ENCODE peak calls at places on chromosomes 2 and 18, in seven cellular contexts. C, E, I, F, N, U and M are unnamed samples.

GRCh38 chr2:675460-675859 is 1.7 kb downstream of the TMEM18 start:
- DNase-seq in U (no peak), N (no peak), I (no peak), F (peak), E (no peak), C (no peak), M (no peak)

GRCh38 chr2:105592288-105592687 is 152.4 kb upstream of the NCK2 start:
- DNase-seq in E (no peak), N (no peak), U (no peak), F (no peak), I (no peak), C (no peak), M (no peak)

GRCh38 chr2:8230466-8230865 is 451.4 kb upstream of the ID2 start:
- DNase-seq in I (no peak), N (no peak), U (no peak), E (no peak), F (no peak), C (no peak), M (no peak)

GRCh38 chr2:42967959-42968674 is 175.7 kb upstream of the HAAO start:
- DNase-seq in C (no peak), F (peak), U (peak), N (no peak), E (no peak), I (peak), M (no peak)

GRCh38 chr2:224520064-224520463 is 65.1 kb downstream of the CUL3 start:
- DNase-seq in C (no peak), N (no peak), F (peak), U (no peak), I (no peak), E (no peak), M (peak)

GRCh38 chr2:20582600-20583221 is 68.2 kb downstream of the HS1BP3 start:
- DNase-seq in C (no peak), E (no peak), N (no peak), I (no peak), U (no peak), F (no peak), M (no peak)

GRCh38 chr2:64214281-64215115 is 70.3 kb upstream of the PELI1 start:
- DNase-seq in E (no peak), N (no peak), U (no peak), C (no peak), F (no peak), I (no peak), M (no peak)

GRCh38 chr18:1014496-1014895 is 109.8 kb downstream of the ADCYAP1 start:
- DNase-seq in U (no peak), I (no peak), F (no peak), C (no peak), N (no peak), E (no peak), M (no peak)

GRCh38 chr18:46399276-46399675 is 257.7 kb downstream of the LOXHD1 start:
- DNase-seq in C (no peak), E (no peak), N (no peak), F (no peak), I (no peak), U (no peak), M (no peak)

GRCh38 chr2:937530-937929 is 13.1 kb upstream of the SNTG2 start:
- DNase-seq in E (no peak), N (peak), C (no peak), I (no peak), U (no peak), F (no peak), M (no peak)

GRCh38 chr2:177312562-177312961 is 48.0 kb upstream of the NFE2L2 start:
- DNase-seq in E (no peak), I (no peak), F (no peak), N (no peak), U (no peak), C (no peak), M (no peak)

GRCh38 chr2:58634653-58635347 is 393.7 kb upstream of the FANCL start:
- DNase-seq in U (no peak), N (no peak), I (no peak), C (no peak), F (no peak), E (no peak), M (no peak)

GRCh38 chr2:204360218-204361007 is 184.9 kb upstream of the PARD3B start:
- DNase-seq in N (no peak), I (no peak), F (no peak), E (no peak), U (no peak), C (no peak), M (no peak)

GRCh38 chr18:6004119-6004518 is 108.8 kb upstream of the TMEM200C start:
- DNase-seq in U (no peak), C (no peak), N (no peak), E (no peak), I (no peak), F (no peak), M (no peak)

GRCh38 chr2:60530228-60530627 is 23.2 kb downstream of the BCL11A start:
- DNase-seq in N (no peak), E (no peak), F (no peak), C (no peak), I (no peak), U (peak), M (no peak)

GRCh38 chr2:129757366-129757914 is 222.0 kb upstream of the RAB6C start:
- DNase-seq in N (no peak), U (no peak), C (no peak), I (no peak), E (no peak), F (no peak), M (no peak)

GRCh38 chr2:157747695-157748370 is 119.2 kb upstream of the ACVR1C start:
- DNase-seq in F (peak), I (no peak), U (peak), N (no peak), C (no peak), E (no peak), M (no peak)

GRCh38 chr18:46718501-46719341 is 38.1 kb downstream of the ST8SIA5 start:
- DNase-seq in N (no peak), E (no peak), F (peak), I (no peak), C (no peak), U (no peak), M (no peak)

GRCh38 chr2:232473467-232473890 is 14.2 kb downstream of the ECEL1 start:
- DNase-seq in I (no peak), F (no peak), E (no peak), U (peak), C (no peak), N (no peak), M (no peak)

GRCh38 chr2:23241611-23242245 is 143.3 kb upstream of the KLHL29 start:
- DNase-seq in C (no peak), U (no peak), I (no peak), N (peak), F (no peak), E (no peak), M (no peak)

GRCh38 chr18:72819050-72819449 is 48.7 kb downstream of the NETO1 start:
- DNase-seq in F (no peak), E (no peak), I (no peak), U (no peak), C (no peak), N (no peak), M (no peak)
- TF ChIP-seq USF2 in F (no peak), E (no peak), I (no peak), U (no peak), C (no peak), N (no peak), M (no peak)

GRCh38 chr2:236574424-236575145 is 5.0 kb downstream of the ACKR3 start:
- DNase-seq in C (no peak), F (no peak), I (no peak), N (no peak), E (no peak), U (no peak), M (no peak)

GRCh38 chr2:236573066-236573929 is 3.7 kb downstream of the ACKR3 start:
- DNase-seq in I (no peak), U (no peak), C (no peak), E (no peak), N (no peak), F (no peak), M (no peak)

GRCh38 chr2:236571161-236571560 is 1.5 kb downstream of the ACKR3 start:
- DNase-seq in N (no peak), U (no peak), I (no peak), F (no peak), C (no peak), E (no peak), M (no peak)

GRCh38 chr2:236574000-236574399 is 4.4 kb downstream of the ACKR3 start:
- DNase-seq in I (no peak), U (no peak), F (no peak), N (no peak), C (no peak), E (no peak), M (no peak)

DNA sequence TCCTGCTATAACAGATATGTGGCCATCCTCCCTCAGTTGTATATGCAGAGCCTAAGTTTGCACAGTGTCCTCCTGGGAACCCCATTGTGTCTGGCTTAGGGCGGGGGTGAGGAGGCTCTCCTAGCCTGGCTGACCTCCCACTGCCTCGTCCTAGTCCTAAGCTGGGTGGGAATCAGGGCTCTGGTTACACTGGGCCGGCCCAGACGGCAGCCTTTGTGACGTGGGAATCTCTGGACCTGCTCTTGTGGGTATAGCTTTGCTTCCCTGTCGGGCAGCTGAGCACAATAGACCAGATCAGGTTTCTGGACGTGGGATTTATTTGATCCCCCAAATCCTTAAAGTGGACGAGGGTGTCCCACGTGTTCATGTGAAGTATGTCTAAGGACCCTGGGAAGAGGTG is 2.9 kb downstream of the ACKR3 start:
- DNase-seq in U (no peak), F (no peak), I (no peak), N (no peak), E (no peak), C (no peak), M (no peak)
- TF ChIP-seq USF2 in U (no peak), F (no peak), I (no peak), N (no peak), E (no peak), C (no peak), M (no peak)

GRCh38 chr2:234111523-234111922 is 61.0 kb downstream of the SPP2 start:
- DNase-seq in E (no peak), F (peak), C (peak), N (no peak), I (no peak), U (no peak), M (no peak)
- TF ChIP-seq USF2 in E (no peak), F (no peak), C (no peak), N (no peak), I (no peak), U (no peak), M (no peak)

DNA sequence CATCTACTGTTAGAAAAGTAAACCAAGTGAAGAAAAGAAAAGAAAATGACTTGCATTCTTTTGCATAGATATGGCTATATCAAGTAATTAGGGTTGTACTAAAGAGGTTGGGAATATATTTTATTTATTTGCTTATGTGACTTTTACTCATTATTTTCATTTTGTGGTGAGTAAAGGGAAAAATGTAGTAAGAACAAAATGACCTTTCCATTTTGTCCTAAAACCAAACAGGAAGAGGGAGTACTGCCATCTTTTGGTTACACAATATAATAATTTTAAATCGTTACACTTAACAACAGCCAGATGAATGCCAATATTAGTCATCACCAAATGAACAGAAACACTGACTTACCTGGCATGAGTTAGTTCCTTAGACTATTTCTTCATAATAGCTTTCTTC is 47.3 kb upstream of the NDUFV2 start:
- DNase-seq in F (peak), C (peak), N (no peak), U (peak), E (no peak), I (no peak), M (no peak)
- TF ChIP-seq USF2 in F (no peak), C (no peak), N (no peak), U (no peak), E (no peak), I (no peak), M (no peak)